ENCODE peak calls at places on chromosomes 6 and 20, in six cellular contexts. A is neural crest cell, C is heart left ventricle, X is progenitor cell of endocrine pancreas, T is GM12878, P is body of pancreas. Y is an unnamed sample.

GRCh38 chr6:135182993-135183531 is 2.0 kb downstream of the MYB start:
- DNase-seq in C (peak), P (peak), X (peak), A (no peak), T (no peak), Y (no peak)

GRCh38 chr6:146905313-146905712 is 298.9 kb upstream of the STXBP5 start:
- DNase-seq in P (peak), A (no peak), X (no peak), C (no peak), T (no peak), Y (no peak)

GRCh38 chr20:62902926-62903615 is 23.2 kb downstream of the DIDO1 start:
- DNase-seq in P (no peak), T (no peak), X (no peak), A (no peak), C (no peak), Y (no peak)

GRCh38 chr6:118775381-118775780 is 118.6 kb upstream of the ASF1A start:
- DNase-seq in P (no peak), A (no peak), X (no peak), T (no peak), C (no peak), Y (no peak)

GRCh38 chr6:43949451-43950110 is 177.7 kb downstream of the MRPL14 start:
- DNase-seq in X (no peak), C (no peak), A (no peak), P (no peak), T (no peak), Y (no peak)

GRCh38 chr6:151374024-151374423 is 17.3 kb downstream of the ZBTB2 start:
- DNase-seq in X (no peak), P (peak), T (no peak), A (peak), C (no peak), Y (no peak)

GRCh38 chr20:55456316-55456940 is 548.9 kb downstream of the CBLN4 start:
- DNase-seq in C (no peak), P (no peak), A (no peak), X (no peak), T (no peak), Y (no peak)

GRCh38 chr20:8127553-8128255 is 4.4 kb upstream of the PLCB1 start:
- DNase-seq in P (no peak), C (no peak), A (no peak), X (no peak), T (peak), Y (no peak)

GRCh38 chr6:4133941-4134838 is 1.2 kb downstream of the ECI2 start:
- DNase-seq in P (peak), X (no peak), T (no peak), C (no peak), A (no peak), Y (no peak)

GRCh38 chr20:50146732-50147662 is 6.5 kb downstream of the PEDS1 start:
- DNase-seq in T (peak), P (peak), C (peak), X (no peak), A (no peak), Y (no peak)

GRCh38 chr20:57746832-57747404 is 37.1 kb upstream of the PMEPA1 start:
- DNase-seq in C (no peak), X (no peak), P (no peak), T (no peak), A (no peak), Y (no peak)

GRCh38 chr20:57744206-57744605 is 34.4 kb upstream of the PMEPA1 start:
- DNase-seq in C (no peak), A (no peak), P (no peak), T (no peak), X (no peak), Y (no peak)

GRCh38 chr20:57747889-57748456 is 38.2 kb upstream of the PMEPA1 start:
- DNase-seq in X (no peak), C (no peak), P (no peak), T (no peak), A (no peak), Y (no peak)

GRCh38 chr20:57748601-57749130 is 38.9 kb upstream of the PMEPA1 start:
- DNase-seq in X (no peak), C (peak), A (no peak), P (peak), T (peak), Y (peak)

DNA sequence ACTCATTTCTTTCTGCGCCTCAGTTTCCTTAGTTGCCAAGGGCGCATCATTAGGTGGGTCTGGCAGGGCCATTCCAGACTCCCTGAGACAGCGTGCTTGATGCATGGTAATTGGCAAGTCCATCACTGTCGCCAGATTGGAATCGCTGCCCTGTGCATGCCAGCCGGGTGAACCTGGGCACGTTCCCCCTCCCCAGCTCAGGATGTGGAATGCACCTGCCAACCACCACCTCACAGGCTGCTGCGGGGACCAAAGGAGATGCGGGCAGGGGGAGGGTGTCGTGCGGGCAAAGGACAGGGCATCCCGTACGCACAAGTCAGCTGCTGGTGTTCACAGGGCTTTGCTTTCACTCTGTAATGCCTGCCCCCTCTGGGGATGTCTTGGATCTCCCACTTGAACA is 36.4 kb upstream of the PMEPA1 start:
- DNase-seq in C (no peak), T (no peak), A (no peak), X (no peak), P (no peak), Y (no peak)
- TF ChIP-seq CTCF in C (no peak), T (no peak), A (no peak), X (no peak), P (no peak), Y (no peak)

DNA sequence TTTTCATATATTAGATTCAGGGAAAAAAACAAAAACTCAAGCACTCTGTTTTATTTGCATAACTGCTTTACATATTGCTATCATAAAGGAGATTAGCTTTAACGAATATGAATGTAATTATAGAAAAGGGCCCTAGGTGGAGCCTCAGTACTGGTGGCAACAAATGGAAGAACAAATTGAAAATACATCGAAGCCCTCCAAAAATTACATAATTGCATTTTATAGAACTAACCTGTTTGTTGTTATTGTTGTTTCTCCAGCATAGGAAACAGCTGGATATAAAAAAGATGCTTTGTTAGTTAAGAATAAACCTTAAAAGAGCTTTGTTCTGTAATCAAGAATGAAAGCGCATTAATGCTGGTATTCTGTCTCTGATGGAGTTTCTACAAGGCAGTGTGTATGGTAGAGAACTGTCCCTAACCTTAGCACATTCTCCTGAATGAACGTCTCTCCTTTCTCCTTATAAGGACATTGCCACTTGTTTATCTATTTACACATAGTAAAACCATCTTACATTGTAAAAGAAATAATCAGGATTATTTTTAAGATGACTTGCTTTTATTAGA is 33.7 kb upstream of the LCA5 start:
- DNase-seq in P (no peak), C (no peak), T (no peak), A (no peak), X (no peak), Y (no peak)
- TF ChIP-seq CTCF in P (peak), C (peak), T (peak), A (peak), X (peak), Y (peak)

GRCh38 chr20:53161073-53161472 is 188.9 kb downstream of the TSHZ2 start:
- DNase-seq in A (no peak), T (no peak), C (no peak), X (no peak), P (no peak), Y (no peak)

GRCh38 chr20:53163486-53163885 is 191.3 kb downstream of the TSHZ2 start:
- DNase-seq in C (no peak), X (no peak), P (peak), A (no peak), T (no peak), Y (no peak)

GRCh38 chr20:53164072-53164471 is 191.9 kb downstream of the TSHZ2 start:
- DNase-seq in P (no peak), A (no peak), C (no peak), X (no peak), T (no peak), Y (no peak)

GRCh38 chr20:53161473-53161872 is 189.3 kb downstream of the TSHZ2 start:
- DNase-seq in T (no peak), P (no peak), A (no peak), C (no peak), X (no peak), Y (no peak)

DNA sequence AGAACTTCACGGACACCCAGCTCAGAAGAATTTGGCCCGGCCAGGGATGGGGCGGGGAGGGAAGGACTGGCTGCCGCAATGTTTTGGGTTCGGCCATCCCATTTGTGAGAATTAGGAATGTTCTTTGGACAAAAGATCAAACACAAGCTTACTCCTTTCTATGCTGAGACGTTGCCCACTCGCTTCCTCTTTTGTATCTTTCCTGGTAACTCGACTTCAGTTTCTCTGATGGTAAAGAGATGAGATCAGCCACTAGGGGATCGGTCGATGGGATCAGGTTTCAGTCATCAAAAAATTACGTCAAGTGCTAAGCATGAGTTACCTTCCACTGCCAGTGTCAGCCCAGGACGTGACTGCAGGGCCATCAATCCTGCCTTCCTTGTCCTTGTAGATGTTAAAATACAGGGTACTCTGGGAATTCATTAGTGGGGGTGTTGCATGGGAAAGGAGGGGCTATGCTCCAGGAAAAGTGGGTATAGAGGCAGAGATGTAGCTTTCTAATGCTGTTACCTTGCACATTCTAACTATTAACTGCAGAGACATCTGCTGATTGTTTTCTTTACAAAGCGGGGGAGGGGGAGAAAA is 190.2 kb downstream of the TSHZ2 start:
- DNase-seq in A (peak), X (no peak), P (peak), C (no peak), T (no peak), Y (no peak)
- TF ChIP-seq CTCF in A (peak), X (peak), P (peak), C (no peak), T (no peak), Y (peak)

DNA sequence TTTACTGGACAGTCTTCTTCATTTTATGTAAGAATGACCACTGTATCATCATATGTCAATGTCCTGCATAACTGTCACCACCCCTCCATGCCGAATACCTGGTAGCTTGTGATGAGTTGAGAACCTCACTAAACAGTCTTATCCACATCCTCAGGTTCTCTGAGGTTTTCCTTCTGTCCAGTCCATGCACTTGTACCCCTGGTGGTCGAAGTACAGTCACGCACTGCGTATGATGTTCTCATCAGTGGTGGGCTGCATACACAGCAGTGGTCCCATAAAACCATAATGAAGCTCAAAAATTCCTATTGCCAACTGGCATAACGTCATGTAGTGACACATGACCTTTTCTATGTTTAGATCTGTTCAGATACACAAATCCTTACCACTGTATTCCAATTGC is 31.2 kb upstream of the SDCBP2 start:
- DNase-seq in A (no peak), P (no peak), C (no peak), T (no peak), X (no peak), Y (no peak)
- TF ChIP-seq CTCF in A (no peak), P (no peak), C (no peak), T (no peak), X (peak), Y (no peak)

GRCh38 chr6:72553531-72554202 is 68.2 kb upstream of the KCNQ5 start:
- DNase-seq in T (no peak), C (no peak), X (no peak), A (no peak), P (no peak), Y (no peak)
- TF ChIP-seq CTCF in T (no peak), C (no peak), X (no peak), A (no peak), P (no peak), Y (no peak)

GRCh38 chr6:165045631-165046030 is 263.8 kb downstream of the C6orf118 start:
- DNase-seq in C (no peak), T (no peak), A (no peak), X (no peak), P (no peak), Y (no peak)

GRCh38 chr6:165047952-165048351 is 261.5 kb downstream of the C6orf118 start:
- DNase-seq in X (no peak), T (no peak), P (no peak), C (no peak), A (no peak), Y (no peak)

GRCh38 chr6:165055231-165055630 is 254.2 kb downstream of the C6orf118 start:
- DNase-seq in A (no peak), C (no peak), T (no peak), X (no peak), P (no peak), Y (no peak)

GRCh38 chr6:165052561-165053500 is 256.6 kb downstream of the C6orf118 start:
- DNase-seq in X (no peak), A (no peak), P (no peak), T (no peak), C (no peak), Y (no peak)

GRCh38 chr6:165049362-165049761 is 260.0 kb downstream of the C6orf118 start:
- DNase-seq in P (no peak), A (peak), C (no peak), T (no peak), X (no peak), Y (no peak)
- TF ChIP-seq CTCF in P (no peak), A (peak), C (peak), T (peak), X (peak), Y (peak)

GRCh38 chr6:128379577-128379976 is 140.8 kb downstream of the PTPRK start:
- DNase-seq in C (no peak), P (no peak), T (no peak), A (no peak), X (no peak), Y (no peak)
- TF ChIP-seq CTCF in C (no peak), P (no peak), T (no peak), A (no peak), X (no peak), Y (no peak)

GRCh38 chr6:109188115-109188411 is 92.8 kb downstream of the CEP57L1 start:
- DNase-seq in X (no peak), P (no peak), A (no peak), C (no peak), T (no peak), Y (no peak)

GRCh38 chr6:109184638-109185037 is 89.3 kb downstream of the CEP57L1 start:
- DNase-seq in P (no peak), C (no peak), X (no peak), A (no peak), T (no peak), Y (no peak)

GRCh38 chr6:109183109-109183508 is 87.8 kb downstream of the CEP57L1 start:
- DNase-seq in X (no peak), P (no peak), A (no peak), C (no peak), T (no peak), Y (no peak)

GRCh38 chr6:109187399-109188114 is 92.2 kb downstream of the CEP57L1 start:
- DNase-seq in T (no peak), C (peak), P (peak), X (peak), A (peak), Y (no peak)

GRCh38 chr6:109186012-109186411 is 90.7 kb downstream of the CEP57L1 start:
- DNase-seq in A (no peak), P (no peak), T (no peak), X (no peak), C (no peak), Y (no peak)
- TF ChIP-seq CTCF in A (no peak), P (no peak), T (no peak), X (no peak), C (no peak), Y (no peak)

DNA sequence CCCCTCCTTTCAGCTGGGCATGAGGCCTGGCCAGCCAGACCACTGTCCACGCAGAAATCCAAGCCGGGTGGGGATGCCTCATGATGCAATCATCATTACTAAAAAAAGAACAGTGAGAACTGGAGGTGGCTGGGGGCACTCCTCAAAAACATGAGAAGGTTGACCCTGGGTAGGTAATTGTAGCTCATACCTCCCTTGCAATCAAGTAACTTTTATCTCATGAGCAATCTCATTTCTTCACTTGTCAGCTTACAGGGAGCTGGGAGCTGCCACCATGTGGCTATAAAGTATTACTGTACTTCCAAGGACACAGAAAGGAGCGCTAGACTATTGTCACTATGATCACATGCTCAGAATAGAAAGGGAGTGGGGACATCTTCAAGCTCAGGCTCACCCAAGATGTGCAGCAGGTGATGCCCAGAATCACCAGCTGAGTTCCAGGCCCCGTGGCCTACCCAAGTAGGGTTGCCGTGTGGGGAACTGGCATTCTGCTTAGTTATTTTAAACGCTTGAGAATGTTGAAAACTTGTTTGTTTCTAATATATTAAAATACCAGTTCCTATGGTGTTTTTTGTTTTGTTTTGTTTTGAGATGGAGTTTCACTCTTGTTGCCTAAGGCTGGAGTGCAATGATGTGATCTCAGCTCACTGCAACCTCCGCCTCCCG is 3.0 kb upstream of the CDH26 start:
- DNase-seq in P (no peak), T (no peak), C (no peak), X (no peak), A (no peak), Y (no peak)
- TF ChIP-seq CTCF in P (peak), T (peak), C (peak), X (peak), A (peak), Y (no peak)